ENCODE peak calls at places on chromosomes 6 and 20, in four cellular contexts. A is COR-L47, U is HFFc6, E is spleen. V is an unnamed sample.

GRCh38 chr6:116111552-116112528 is 11.2 kb downstream of the NT5DC1 start:
- DNase-seq in U (peak), E (no peak), A (no peak), V (peak)

GRCh38 chr6:14912226-14912625 is 333.6 kb upstream of the JARID2 start:
- DNase-seq in A (no peak), E (no peak), U (no peak), V (no peak)

GRCh38 chr6:146628350-146628749 is 29.6 kb downstream of the ADGB start:
- DNase-seq in A (no peak), U (no peak), E (no peak), V (no peak)

GRCh38 chr6:95866732-95867131 is 149.0 kb upstream of the FUT9 start:
- DNase-seq in E (no peak), U (no peak), A (no peak), V (no peak)

GRCh38 chr6:137309078-137309762 is 90.0 kb upstream of the IFNGR1 start:
- DNase-seq in E (peak), A (peak), U (peak), V (peak)

GRCh38 chr6:34027939-34028441 is 117.9 kb downstream of the GRM4 start:
- DNase-seq in A (no peak), E (no peak), U (no peak), V (no peak)

GRCh38 chr20:62633571-62634329 is 8.6 kb upstream of the SLCO4A1 start:
- DNase-seq in A (no peak), E (no peak), U (no peak), V (no peak)

GRCh38 chr6:34391023-34391485 is 1.4 kb downstream of the NUDT3 start:
- DNase-seq in E (peak), U (peak), A (no peak), V (peak)

GRCh38 chr6:44800171-44800671 is 412.7 kb downstream of the CDC5L start:
- DNase-seq in E (no peak), U (peak), A (peak), V (no peak)

GRCh38 chr20:32189123-32189410 is 18.5 kb downstream of the PLAGL2 start:
- DNase-seq in U (no peak), A (no peak), E (no peak), V (no peak)